ENCODE peak calls at places on chromosome 7, in eight cellular contexts. Q, R, E, U, Y, L, X and Z are unnamed samples.

GRCh38 chr7:47191876-47192291 is 390.0 kb downstream of the TNS3 start:
- DNase-seq in Q (no peak), R (no peak), E (no peak), U (no peak), Y (no peak), L (no peak), X (peak), Z (peak)

GRCh38 chr7:110522751-110523200 is 568.2 kb upstream of the LRRN3 start:
- DNase-seq in Q (no peak), R (no peak), E (no peak), U (no peak), Y (no peak), L (no peak), X (no peak), Z (no peak)

GRCh38 chr7:123433665-123434064 is 100.7 kb downstream of the IQUB start:
- DNase-seq in Q (no peak), R (no peak), E (no peak), U (no peak), Y (no peak), L (no peak), X (no peak), Z (no peak)

GRCh38 chr7:106424476-106425016 is 139.8 kb upstream of the NAMPT start:
- DNase-seq in Q (no peak), R (no peak), E (no peak), U (no peak), Y (no peak), L (no peak), X (no peak), Z (no peak)

GRCh38 chr7:108660465-108660864 is 90.8 kb downstream of the DNAJB9 start:
- DNase-seq in Q (peak), R (no peak), E (no peak), U (no peak), Y (no peak), L (no peak), X (no peak), Z (no peak)

GRCh38 chr7:45638916-45639315 is 64.7 kb downstream of the ADCY1 start:
- DNase-seq in Q (no peak), R (no peak), E (no peak), U (no peak), Y (no peak), L (no peak), X (no peak), Z (no peak)

GRCh38 chr7:101636822-101637623 is 7.9 kb upstream of the MYL10 start:
- DNase-seq in Q (no peak), R (no peak), E (no peak), U (no peak), Y (no peak), L (no peak), X (no peak), Z (no peak)

GRCh38 chr7:35761882-35762720 is 38.8 kb upstream of the SEPTIN7 start:
- DNase-seq in Q (peak), R (no peak), E (no peak), U (peak), Y (no peak), L (no peak), X (no peak), Z (no peak)

GRCh38 chr7:90706067-90706716 is 110.1 kb downstream of the CDK14 start:
- DNase-seq in Q (no peak), R (no peak), E (no peak), U (no peak), Y (no peak), L (no peak), X (no peak), Z (no peak)

GRCh38 chr7:41467596-41467995 is 235.3 kb downstream of the INHBA start:
- DNase-seq in Q (no peak), R (no peak), E (no peak), U (no peak), Y (no peak), L (no peak), X (no peak), Z (no peak)

GRCh38 chr7:1678070-1678543 is 8.0 kb downstream of the ELFN1 start:
- DNase-seq in Q (no peak), R (no peak), E (no peak), U (no peak), Y (no peak), L (no peak), X (no peak), Z (peak)

GRCh38 chr7:18407385-18407784 is 88.2 kb upstream of the HDAC9 start:
- DNase-seq in Q (no peak), R (no peak), E (no peak), U (no peak), Y (no peak), L (no peak), X (no peak), Z (no peak)

GRCh38 chr7:47008461-47008860 is 573.5 kb downstream of the TNS3 start:
- DNase-seq in Q (peak), R (no peak), E (no peak), U (no peak), Y (no peak), L (no peak), X (no peak), Z (no peak)

GRCh38 chr7:93861325-93861949 is 29.1 kb downstream of the TFPI2 start:
- DNase-seq in Q (no peak), R (no peak), E (no peak), U (no peak), Y (no peak), L (no peak), X (peak), Z (no peak)
- TF ChIP-seq CTCF in Q (no peak), R (peak), E (no peak), U (no peak), Y (peak), L (peak), X (peak), Z (peak)

DNA sequence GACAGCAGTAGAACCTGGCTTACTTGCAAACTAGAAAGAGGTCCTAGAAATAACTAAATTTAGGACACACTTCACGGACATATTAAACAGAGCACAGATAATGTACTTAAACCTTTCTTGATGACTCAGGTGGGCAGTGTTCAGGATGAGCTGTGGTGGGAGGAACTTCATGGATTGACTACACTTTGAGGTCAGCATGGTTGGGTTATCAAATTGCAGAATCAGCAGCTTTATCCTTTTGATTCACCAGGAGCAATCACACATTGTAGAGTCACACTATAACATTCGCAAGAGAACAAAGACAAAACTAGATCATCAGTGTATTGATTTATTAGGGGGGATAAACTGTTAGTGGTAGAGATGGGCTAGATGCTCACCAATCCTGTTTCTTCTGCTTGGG is 38.6 kb upstream of the AGK start:
- DNase-seq in Q (no peak), R (no peak), E (no peak), U (no peak), Y (no peak), L (no peak), X (no peak), Z (no peak)
- TF ChIP-seq CTCF in Q (no peak), R (no peak), E (no peak), U (no peak), Y (no peak), L (no peak), X (no peak), Z (no peak)

GRCh38 chr7:5422324-5423271 is 1.0 kb downstream of the TNRC18 start:
- DNase-seq in Q (no peak), R (no peak), E (no peak), U (no peak), Y (peak), L (peak), X (peak), Z (no peak)
- TF ChIP-seq CTCF in Q (peak), R (no peak), E (no peak), U (no peak), Y (no peak), L (no peak), X (no peak), Z (no peak)

GRCh38 chr7:83365746-83366145 is 203.1 kb upstream of the PCLO start:
- DNase-seq in Q (no peak), R (no peak), E (no peak), U (no peak), Y (no peak), L (no peak), X (no peak), Z (no peak)
- TF ChIP-seq CTCF in Q (peak), R (no peak), E (no peak), U (no peak), Y (no peak), L (no peak), X (peak), Z (peak)

DNA sequence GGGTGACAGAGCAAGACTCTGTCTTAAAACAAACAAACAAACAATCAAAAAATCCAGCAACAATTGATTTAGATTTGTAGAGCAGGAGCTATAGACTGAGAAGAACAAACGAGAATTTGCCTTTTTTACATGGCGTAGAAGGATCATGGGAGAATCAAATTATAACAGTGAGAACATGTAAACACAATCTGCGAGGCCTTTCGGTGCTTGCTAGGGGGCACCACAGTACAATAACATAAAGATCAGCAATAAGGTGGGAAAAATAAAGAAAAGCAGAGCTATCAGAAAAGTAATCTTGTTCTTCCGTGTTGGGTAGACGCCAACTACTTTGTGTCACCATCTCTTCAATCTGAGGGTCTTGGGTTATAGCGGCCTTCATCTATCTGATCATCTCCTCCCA is 82.2 kb downstream of the NOD1 start:
- DNase-seq in Q (no peak), R (no peak), E (no peak), U (no peak), Y (no peak), L (no peak), X (peak), Z (no peak)
- TF ChIP-seq CTCF in Q (peak), R (peak), E (no peak), U (peak), Y (no peak), L (no peak), X (peak), Z (peak)

GRCh38 chr7:150322833-150323681 is at the start of the genes ACTR3C and LRRC61:
- DNase-seq in Q (no peak), R (no peak), E (no peak), U (no peak), Y (no peak), L (no peak), X (no peak), Z (no peak)
- TF ChIP-seq CTCF in Q (no peak), R (no peak), E (no peak), U (no peak), Y (peak), L (no peak), X (no peak), Z (no peak)

GRCh38 chr7:103877565-103877964 is 111.9 kb downstream of the RELN start:
- DNase-seq in Q (no peak), R (no peak), E (no peak), U (no peak), Y (no peak), L (no peak), X (no peak), Z (no peak)
- TF ChIP-seq CTCF in Q (peak), R (no peak), E (no peak), U (no peak), Y (no peak), L (no peak), X (no peak), Z (no peak)

GRCh38 chr7:64799-65430 is 127.5 kb upstream of the FAM20C start:
- DNase-seq in Q (no peak), R (no peak), E (no peak), U (no peak), Y (no peak), L (no peak), X (no peak), Z (no peak)

GRCh38 chr7:63521-64021 is 128.8 kb upstream of the FAM20C start:
- DNase-seq in Q (no peak), R (no peak), E (no peak), U (no peak), Y (no peak), L (no peak), X (no peak), Z (no peak)

GRCh38 chr7:63117-63480 is 129.3 kb upstream of the FAM20C start:
- DNase-seq in Q (no peak), R (no peak), E (no peak), U (no peak), Y (no peak), L (no peak), X (no peak), Z (no peak)

GRCh38 chr7:65554-65953 is 126.8 kb upstream of the FAM20C start:
- DNase-seq in Q (no peak), R (no peak), E (no peak), U (no peak), Y (no peak), L (no peak), X (no peak), Z (no peak)

GRCh38 chr7:64098-64521 is 128.3 kb upstream of the FAM20C start:
- DNase-seq in Q (peak), R (peak), E (no peak), U (no peak), Y (peak), L (peak), X (peak), Z (no peak)
- TF ChIP-seq CTCF in Q (peak), R (peak), E (peak), U (peak), Y (no peak), L (peak), X (peak), Z (peak)